ENCODE peak calls at places on chromosomes 13 and 19, in five cellular contexts. L is activated CD4-positive, alpha-beta memory T cell treated with anti-CD3 and anti-CD28 coated beads for 36 hours; R is kidney glomerular epithelial cell; A is amygdala; O is globus pallidus. I is an unnamed sample.
A peak's percentile ranks its signal among the peaks of the same experiment; 100 is the strongest.

GRCh38 chr13:111239754-111240670 is 80.4 kb upstream of the TEX29 start:
- DNase-seq in R (no peak), O (peak; percentile 46), L (no peak), A (no peak), I (no peak)

GRCh38 chr19:16628183-16628983 is at the start of gene MED26:
- DNase-seq in L (peak; percentile 96), R (peak; percentile 85), A (peak; percentile 95), O (peak; percentile 94), I (peak; percentile 62)

GRCh38 chr13:39952244-39953233 is 297.1 kb downstream of the COG6 start:
- DNase-seq in L (no peak), A (no peak), O (no peak), R (no peak), I (no peak)

GRCh38 chr19:40623403-40624239 is 22.5 kb downstream of the LTBP4 start:
- DNase-seq in A (no peak), R (peak; percentile 85), L (peak; percentile 35), O (no peak), I (no peak)

GRCh38 chr13:101576452-101576851 is 124.0 kb downstream of the ITGBL1 start:
- DNase-seq in L (no peak), R (no peak), A (no peak), O (no peak), I (no peak)

GRCh38 chr19:39515551-39516191 is 732 bp downstream of the SELENOV start:
- DNase-seq in A (no peak), O (no peak), R (no peak), L (peak; percentile 23), I (no peak)

GRCh38 chr13:35917252-35917941 is 213.8 kb downstream of the DCLK1 start:
- DNase-seq in O (no peak), R (no peak), L (no peak), A (no peak), I (no peak)

GRCh38 chr13:47420568-47420967 is 523.7 kb upstream of the HTR2A start:
- DNase-seq in R (peak; percentile 7), A (no peak), L (no peak), O (no peak), I (no peak)

GRCh38 chr13:43072394-43072793 is 49.0 kb downstream of the DNAJC15 start:
- DNase-seq in L (no peak), A (no peak), O (no peak), R (no peak), I (no peak)

GRCh38 chr13:30394798-30395191 is 27.5 kb upstream of the UBE2L5 start:
- DNase-seq in O (no peak), L (no peak), A (no peak), R (peak; percentile 31), I (no peak)

GRCh38 chr19:31448221-31448657 is 99.0 kb upstream of the TSHZ3 start:
- DNase-seq in A (no peak), O (no peak), L (no peak), R (no peak), I (no peak)

GRCh38 chr13:51154029-51154555 is 43.0 kb upstream of the C13orf42 start:
- DNase-seq in L (peak; percentile 41), A (no peak), R (no peak), O (no peak), I (no peak)

GRCh38 chr13:110404321-110404720 is 97.2 kb downstream of the COL4A2 start:
- DNase-seq in L (no peak), R (no peak), A (no peak), O (no peak), I (no peak)

GRCh38 chr19:45444318-45445041 is 20.8 kb upstream of the ERCC1 start:
- DNase-seq in O (peak; percentile 88), R (peak; percentile 40), A (peak; percentile 40), L (peak; percentile 87), I (peak; percentile 88)

I was measured in nucleus accumbens.